ENCODE peak calls at places on chromosomes 13 and 19, in seven cellular contexts. Z is activated CD8-positive, alpha-beta T cell treated with anti-CD3 and anti-CD28 coated beads for 36 hours; C is epithelial cell of esophagus; D is stomach; L is progenitor cell of endocrine pancreas; T is transverse colon; H is fibroblast of villous mesenchyme. J is an unnamed sample.
A peak's percentile ranks its signal among the peaks of the same experiment; 100 is the strongest.

GRCh38 chr19:45137179-45137761 is 23.5 kb downstream of the NKPD1 start:
- DNase-seq in Z (no peak), C (no peak), D (no peak), L (no peak), T (peak; percentile 55), H (no peak), J (peak; percentile 31)

GRCh38 chr19:10899171-10899653 is 27.9 kb downstream of the CARM1 start:
- DNase-seq in Z (no peak), C (peak; percentile 52), D (peak; percentile 85), L (no peak), T (peak; percentile 92), H (no peak), J (no peak)

GRCh38 chr13:80399340-80400163 is 58.6 kb upstream of the SPRY2 start:
- DNase-seq in Z (peak; percentile 26), C (peak; percentile 93), D (peak; percentile 76), L (no peak), T (peak; percentile 23), H (no peak), J (no peak)

GRCh38 chr19:1474765-1475351 is 4.2 kb downstream of the C19orf25 start:
- DNase-seq in Z (no peak), C (no peak), D (no peak), L (no peak), T (no peak), H (no peak), J (no peak)

GRCh38 chr13:60431108-60431700 is 34.2 kb downstream of the TDRD3 start:
- DNase-seq in Z (no peak), C (peak; percentile 65), D (no peak), L (no peak), T (no peak), H (peak; percentile 71), J (peak; percentile 76)

GRCh38 chr19:4014541-4015491 is 7.3 kb downstream of the PIAS4 start:
- DNase-seq in Z (peak; percentile 50), C (peak; percentile 25), D (peak; percentile 55), L (no peak), T (no peak), H (no peak), J (no peak)

GRCh38 chr13:27627377-27627776 is 5.7 kb downstream of the POLR1D start:
- DNase-seq in Z (no peak), C (no peak), D (no peak), L (no peak), T (no peak), H (no peak), J (no peak)

GRCh38 chr19:46369817-46370216 is 22.9 kb downstream of the PPP5C start:
- DNase-seq in Z (no peak), C (peak; percentile 95), D (no peak), L (no peak), T (no peak), H (no peak), J (no peak)

GRCh38 chr19:2478324-2478755 is 2.4 kb downstream of the GADD45B start:
- DNase-seq in Z (peak; percentile 78), C (peak; percentile 91), D (peak; percentile 82), L (no peak), T (peak; percentile 83), H (peak; percentile 83), J (peak; percentile 71)

GRCh38 chr13:108860418-108860817 is 231.0 kb downstream of the MYO16 start:
- DNase-seq in Z (no peak), C (no peak), D (no peak), L (no peak), T (no peak), H (peak; percentile 37), J (no peak)

GRCh38 chr13:25699600-25699999 is 327.8 kb downstream of the ATP8A2 start:
- DNase-seq in Z (no peak), C (no peak), D (no peak), L (no peak), T (no peak), H (no peak), J (no peak)

GRCh38 chr19:6744381-6745288 is 5.2 kb downstream of the TRIP10 start:
- DNase-seq in Z (no peak), C (peak; percentile 92), D (peak; percentile 90), L (no peak), T (peak; percentile 90), H (peak; percentile 92), J (peak; percentile 79)

GRCh38 chr13:75417647-75418046 is 64.3 kb downstream of the TBC1D4 start:
- DNase-seq in Z (no peak), C (peak; percentile 52), D (no peak), L (no peak), T (no peak), H (no peak), J (no peak)

GRCh38 chr19:46515290-46515609 is 19.6 kb upstream of the PNMA8B start:
- DNase-seq in Z (no peak), C (no peak), D (no peak), L (no peak), T (no peak), H (no peak), J (no peak)

GRCh38 chr13:114143806-114144605 is 11.6 kb upstream of the RASA3 start:
- DNase-seq in Z (peak; percentile 76), C (no peak), D (no peak), L (no peak), T (peak; percentile 43), H (no peak), J (no peak)

GRCh38 chr19:855566-856120 is 3.5 kb downstream of the ELANE start:
- DNase-seq in Z (no peak), C (no peak), D (no peak), L (no peak), T (no peak), H (no peak), J (no peak)

GRCh38 chr19:4503224-4504170 is 14.8 kb downstream of the PLIN4 start:
- DNase-seq in Z (no peak), C (no peak), D (no peak), L (no peak), T (no peak), H (no peak), J (no peak)

GRCh38 chr19:6754136-6754535 is 13.1 kb downstream of the SH2D3A start:
- DNase-seq in Z (no peak), C (no peak), D (no peak), L (no peak), T (no peak), H (no peak), J (no peak)

GRCh38 chr19:45615795-45616708 is 14.0 kb upstream of the GPR4 start:
- DNase-seq in Z (peak; percentile 93), C (peak; percentile 97), D (peak; percentile 88), L (peak; percentile 82), T (peak; percentile 94), H (peak; percentile 77), J (peak; percentile 94)

GRCh38 chr19:57282011-57282636 is 1.8 kb downstream of the ZNF460 start:
- DNase-seq in Z (peak; percentile 73), C (peak; percentile 97), D (no peak), L (no peak), T (no peak), H (no peak), J (no peak)

GRCh38 chr19:57280913-57281425 is 684 bp downstream of the ZNF460 start:
- DNase-seq in Z (peak; percentile 45), C (peak; percentile 16), D (no peak), L (no peak), T (no peak), H (peak; percentile 13), J (no peak)

GRCh38 chr19:57280165-57280912 is at the start of gene ZNF460:
- DNase-seq in Z (peak; percentile 99), C (peak; percentile 98), D (peak; percentile 96), L (peak; percentile 91), T (peak; percentile 97), H (peak; percentile 98), J (peak; percentile 98)

GRCh38 chr19:57276430-57276829 is 3.9 kb upstream of the ZNF460 start:
- DNase-seq in Z (no peak), C (no peak), D (no peak), L (no peak), T (no peak), H (no peak), J (no peak)

DNA sequence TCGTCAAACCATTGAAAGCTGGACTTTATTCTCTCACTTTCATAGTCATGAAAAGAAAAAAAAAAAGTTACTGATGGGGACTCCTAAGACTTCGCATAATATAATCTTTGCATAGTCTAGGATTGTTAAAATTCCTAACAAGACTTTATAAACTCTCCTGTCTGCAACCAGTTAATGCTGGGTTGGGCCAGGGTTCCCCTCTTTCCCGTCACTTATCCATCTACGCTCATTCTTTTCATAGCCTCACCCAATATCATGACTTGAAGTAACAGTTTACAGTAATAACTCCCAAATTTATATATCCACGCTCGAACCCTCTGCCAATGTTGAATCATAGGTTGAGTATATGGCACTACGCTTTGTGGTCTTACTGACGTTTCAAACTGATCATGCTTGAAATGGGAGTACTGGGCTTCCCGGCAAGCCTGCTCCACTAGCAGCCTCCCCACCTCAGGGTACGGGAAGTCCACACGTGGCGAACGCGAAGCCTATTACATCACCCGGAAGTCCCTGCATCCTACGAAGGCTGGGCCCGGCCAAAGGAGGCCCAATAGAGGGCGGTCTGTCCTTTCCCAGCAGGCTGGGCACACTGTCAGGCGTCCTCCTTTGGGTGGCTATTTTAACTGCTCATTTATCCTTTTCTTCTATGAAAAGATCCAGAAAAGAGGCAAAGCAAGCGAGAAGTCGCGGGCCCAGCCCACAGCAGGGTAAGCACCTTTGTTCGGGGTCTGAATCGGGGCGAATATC is 694 bp upstream of the ZNF460 start:
- DNase-seq in Z (peak; percentile 89), C (peak; percentile 96), D (peak; percentile 88), L (peak; percentile 54), T (peak; percentile 91), H (peak; percentile 98), J (peak; percentile 98)
- TF ChIP-seq CTCF in Z (no peak), C (peak; percentile 44), D (no peak), L (peak; percentile 39), T (no peak), H (no peak), J (peak; percentile 32)

GRCh38 chr19:9836021-9836420 is 903 bp downstream of the PIN1 start:
- DNase-seq in Z (no peak), C (peak; percentile 20), D (no peak), L (no peak), T (no peak), H (peak; percentile 24), J (peak; percentile 22)
- TF ChIP-seq CTCF in Z (no peak), C (peak; percentile 19), D (no peak), L (no peak), T (no peak), H (no peak), J (no peak)

DNA sequence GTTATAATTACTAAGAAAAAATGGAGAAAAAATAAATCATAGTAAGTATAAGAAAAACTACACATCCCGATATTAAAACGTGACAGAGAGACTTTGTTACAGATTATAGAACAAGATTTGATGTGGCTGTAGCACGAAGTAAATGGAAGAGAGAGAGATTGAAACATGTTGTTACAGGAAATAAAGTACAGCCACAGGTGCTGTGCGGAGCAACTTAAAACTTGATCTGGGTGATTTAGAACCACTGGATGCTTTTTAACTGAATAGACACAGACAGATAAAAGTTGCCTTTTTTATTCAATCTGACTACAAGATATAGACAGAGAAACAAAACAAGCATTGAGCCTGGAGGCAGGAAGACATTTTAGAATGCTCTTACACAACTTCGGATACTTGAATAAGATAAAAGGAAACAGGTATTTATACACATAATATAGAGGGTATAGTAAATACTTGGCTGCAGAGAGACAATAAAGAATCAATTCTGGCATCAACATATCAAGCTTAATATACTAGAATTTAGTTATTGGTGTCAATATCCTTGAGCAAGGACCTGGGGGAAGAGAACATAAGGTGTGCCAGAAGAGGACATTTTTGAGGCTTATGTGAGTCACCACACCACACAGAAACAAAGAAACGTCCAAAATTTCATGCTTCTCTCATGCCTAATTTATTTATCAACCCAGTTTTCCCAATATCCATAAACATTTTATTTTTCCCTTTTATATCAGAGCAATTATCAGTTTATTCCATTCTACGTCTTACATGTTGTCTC is 548.5 kb downstream of the SLITRK1 start:
- DNase-seq in Z (no peak), C (peak; percentile 26), D (no peak), L (no peak), T (no peak), H (no peak), J (no peak)
- TF ChIP-seq CTCF in Z (no peak), C (no peak), D (no peak), L (no peak), T (no peak), H (no peak), J (no peak)

GRCh38 chr19:51830263-51830662 is 35.3 kb downstream of the FPR3 start:
- DNase-seq in Z (no peak), C (peak; percentile 1), D (no peak), L (no peak), T (no peak), H (peak; percentile 13), J (no peak)
- TF ChIP-seq CTCF in Z (no peak), C (no peak), D (no peak), L (no peak), T (no peak), H (peak; percentile 8), J (no peak)